ENCODE peak calls at places on chromosome 18, in nine cellular contexts. N is stimulated activated naive CD8-positive, alpha-beta T cell treated with anti-CD3 and anti-CD28 coated beads, Interleukin-15, Interleukin-2, amounts not matched to agents 100 U/mL and 50 U/mL, for 24 hours; E is KBM-7; B is T1000; J is NCI-H1694; Z is SK-N-MC; M is NCI-H446; V is HCT116; I is 8988T. X is an unnamed sample.

GRCh38 chr18:34595673-34596072 is 114.4 kb upstream of the DTNA start:
- DNase-seq in Z (no peak), B (no peak), I (no peak), J (no peak), M (no peak), N (no peak), V (peak; percentile 28), E (no peak), X (no peak)

GRCh38 chr18:66833646-66834045 is 229.8 kb upstream of the CDH19 start:
- DNase-seq in M (no peak), J (no peak), B (no peak), N (no peak), I (no peak), E (no peak), Z (no peak), V (no peak), X (no peak)

GRCh38 chr18:48100712-48101165 is 170.3 kb upstream of the SMAD2 start:
- DNase-seq in Z (no peak), J (no peak), M (no peak), V (no peak), B (no peak), I (no peak), N (no peak), E (peak; percentile 15), X (no peak)

GRCh38 chr18:57030417-57030816 is 116.5 kb upstream of the BOD1L2 start:
- DNase-seq in M (no peak), V (no peak), N (no peak), J (no peak), E (no peak), I (no peak), Z (no peak), B (no peak), X (no peak)

GRCh38 chr18:46040747-46041104 is 31.3 kb downstream of the PSTPIP2 start:
- DNase-seq in B (no peak), M (no peak), N (no peak), V (no peak), J (no peak), E (peak; percentile 39), I (no peak), Z (no peak), X (no peak)

GRCh38 chr18:25568926-25569325 is 217.0 kb upstream of the ZNF521 start:
- DNase-seq in V (no peak), M (no peak), B (no peak), Z (no peak), I (no peak), E (no peak), J (no peak), N (no peak), X (no peak)

GRCh38 chr18:79400091-79400590 is 4.4 kb downstream of the NFATC1 start:
- DNase-seq in V (no peak), Z (no peak), I (peak; percentile 50), N (peak; percentile 74), E (no peak), M (no peak), J (no peak), B (no peak), X (peak; percentile 55)

GRCh38 chr18:24395049-24395780 is 2.4 kb downstream of the OSBPL1A start:
- DNase-seq in N (no peak), I (no peak), B (no peak), M (no peak), J (no peak), Z (no peak), E (peak; percentile 19), V (no peak), X (no peak)

GRCh38 chr18:22223263-22223960 is 54.0 kb downstream of the GATA6 start:
- DNase-seq in I (peak; percentile 80), E (no peak), N (peak; percentile 27), Z (no peak), B (peak; percentile 93), V (peak; percentile 69), J (no peak), M (no peak), X (peak; percentile 100)

GRCh38 chr18:23703057-23703986 is 14.1 kb downstream of the LAMA3 start:
- DNase-seq in N (no peak), Z (no peak), I (peak; percentile 52), B (no peak), M (peak; percentile 21), E (peak; percentile 72), V (peak; percentile 71), J (peak; percentile 28), X (peak; percentile 49)

GRCh38 chr18:30971338-30971956 is 71.1 kb downstream of the DSC3 start:
- DNase-seq in J (peak; percentile 39), M (peak; percentile 35), I (no peak), E (peak; percentile 53), V (peak; percentile 34), Z (no peak), N (no peak), B (no peak), X (no peak)

GRCh38 chr18:6810191-6810590 is 80.7 kb downstream of the ARHGAP28 start:
- DNase-seq in N (no peak), E (no peak), J (no peak), V (no peak), I (no peak), Z (no peak), M (no peak), B (no peak), X (no peak)

GRCh38 chr18:58785171-58785805 is 79.4 kb upstream of the ZNF532 start:
- DNase-seq in I (no peak), B (peak; percentile 65), E (no peak), J (no peak), V (peak; percentile 88), N (no peak), M (no peak), Z (no peak), X (peak; percentile 96)

GRCh38 chr18:79898952-79899608 is 52.4 kb downstream of the SLC66A2 start:
- DNase-seq in B (no peak), M (no peak), J (no peak), N (no peak), V (no peak), I (no peak), E (no peak), Z (no peak), X (no peak)

GRCh38 chr18:59705145-59705544 is 7.9 kb upstream of the CCBE1 start:
- DNase-seq in I (no peak), Z (no peak), E (no peak), M (no peak), J (no peak), V (no peak), B (no peak), N (no peak), X (peak; percentile 87)

GRCh38 chr18:33923980-33924379 is 300.7 kb downstream of the NOL4 start:
- DNase-seq in B (no peak), N (no peak), E (no peak), V (no peak), M (no peak), I (no peak), Z (no peak), J (no peak), X (no peak)

GRCh38 chr18:48833701-48834394 is 116.9 kb downstream of the SMAD7 start:
- DNase-seq in M (no peak), I (no peak), B (no peak), E (no peak), Z (no peak), V (no peak), J (no peak), N (peak; percentile 76), X (no peak)

GRCh38 chr18:3478262-3478978 is 28.4 kb downstream of the TGIF1 start:
- DNase-seq in J (no peak), E (no peak), B (no peak), V (no peak), M (no peak), N (no peak), Z (no peak), I (no peak), X (no peak)

GRCh38 chr18:6728809-6729246 is 688 bp upstream of the ARHGAP28 start:
- DNase-seq in N (no peak), V (no peak), M (no peak), E (no peak), J (no peak), B (no peak), Z (no peak), I (peak; percentile 19), X (no peak)

GRCh38 chr18:46718501-46719341 is 38.1 kb downstream of the ST8SIA5 start:
- DNase-seq in V (no peak), I (no peak), B (no peak), Z (no peak), M (no peak), N (no peak), E (no peak), J (no peak), X (peak; percentile 3)

GRCh38 chr18:9756566-9757470 is 48.7 kb downstream of the RAB31 start:
- DNase-seq in I (no peak), N (no peak), J (no peak), Z (no peak), V (no peak), E (no peak), B (no peak), M (no peak), X (no peak)

GRCh38 chr18:54192415-54192814 is 32.1 kb downstream of the MBD2 start:
- DNase-seq in N (no peak), I (no peak), J (no peak), Z (no peak), M (no peak), V (no peak), B (no peak), E (no peak), X (peak; percentile 30)

GRCh38 chr18:74525741-74526140 is 8.6 kb upstream of the CNDP1 start:
- DNase-seq in V (no peak), B (no peak), M (no peak), J (no peak), N (no peak), I (no peak), Z (no peak), E (no peak), X (no peak)

GRCh38 chr18:11993264-11993916 is 12.1 kb downstream of the IMPA2 start:
- DNase-seq in V (no peak), I (no peak), Z (no peak), J (no peak), M (no peak), B (no peak), N (no peak), E (no peak), X (no peak)

GRCh38 chr18:24514439-24514838 is 54.0 kb downstream of the HRH4 start:
- DNase-seq in Z (peak; percentile 8), N (no peak), M (peak; percentile 47), J (peak; percentile 4), I (peak; percentile 72), E (peak; percentile 60), V (peak; percentile 84), B (peak; percentile 44), X (peak; percentile 15)

GRCh38 chr18:24271381-24272331 is 126.0 kb downstream of the OSBPL1A start:
- DNase-seq in M (peak; percentile 72), N (peak; percentile 33), E (peak; percentile 76), B (peak; percentile 69), V (peak; percentile 49), J (no peak), Z (no peak), I (peak; percentile 96), X (peak; percentile 80)

GRCh38 chr18:79791141-79791972 is 6.4 kb upstream of the KCNG2 start:
- DNase-seq in N (no peak), E (peak; percentile 94), Z (no peak), I (no peak), M (no peak), V (no peak), J (no peak), B (peak; percentile 14), X (peak; percentile 78)